ENCODE peak calls at places on chromosome 14, in seven cellular contexts. One of them, this sample, is unnamed.

GRCh38 chr14:93395227-93395626 is 35.5 kb upstream of the UNC79 start:
- DNase-seq in CD8-positive, alpha-beta T cell: no peak
- DNase-seq in GM23338: no peak
- DNase-seq in heart right ventricle: no peak
- DNase-seq in IMR-90: no peak
- DNase-seq in HCT116: no peak
- DNase-seq in ascending aorta: no peak
- DNase-seq in this sample: no peak

GRCh38 chr14:99982449-99983250 is 82.6 kb upstream of the EVL start:
- DNase-seq in CD8-positive, alpha-beta T cell: peak
- DNase-seq in GM23338: peak
- DNase-seq in heart right ventricle: no peak
- DNase-seq in IMR-90: peak
- DNase-seq in HCT116: peak
- DNase-seq in ascending aorta: no peak
- DNase-seq in this sample: no peak

GRCh38 chr14:96202441-96203094 is 2.1 kb upstream of the BDKRB2 start:
- DNase-seq in CD8-positive, alpha-beta T cell: no peak
- DNase-seq in GM23338: no peak
- DNase-seq in heart right ventricle: no peak
- DNase-seq in IMR-90: no peak
- DNase-seq in HCT116: no peak
- DNase-seq in ascending aorta: no peak
- DNase-seq in this sample: no peak

GRCh38 chr14:51668870-51669269 is 17.2 kb downstream of the FRMD6 start:
- DNase-seq in CD8-positive, alpha-beta T cell: no peak
- DNase-seq in GM23338: no peak
- DNase-seq in heart right ventricle: no peak
- DNase-seq in IMR-90: no peak
- DNase-seq in HCT116: no peak
- DNase-seq in ascending aorta: no peak
- DNase-seq in this sample: no peak

GRCh38 chr14:37376944-37377609 is 179.3 kb downstream of the MIPOL1 start:
- DNase-seq in CD8-positive, alpha-beta T cell: no peak
- DNase-seq in GM23338: no peak
- DNase-seq in heart right ventricle: no peak
- DNase-seq in IMR-90: no peak
- DNase-seq in HCT116: no peak
- DNase-seq in ascending aorta: no peak
- DNase-seq in this sample: no peak

GRCh38 chr14:65287264-65288131 is 125.0 kb upstream of the FUT8 start:
- DNase-seq in CD8-positive, alpha-beta T cell: peak
- DNase-seq in GM23338: peak
- DNase-seq in heart right ventricle: no peak
- DNase-seq in IMR-90: no peak
- DNase-seq in HCT116: no peak
- DNase-seq in ascending aorta: no peak
- DNase-seq in this sample: no peak

GRCh38 chr14:92988786-92989755 is 66.1 kb downstream of the CHGA start:
- DNase-seq in CD8-positive, alpha-beta T cell: no peak
- DNase-seq in GM23338: no peak
- DNase-seq in heart right ventricle: no peak
- DNase-seq in IMR-90: no peak
- DNase-seq in HCT116: no peak
- DNase-seq in ascending aorta: no peak
- DNase-seq in this sample: peak

GRCh38 chr14:90583916-90584605 is 187.2 kb downstream of the CALM1 start:
- DNase-seq in CD8-positive, alpha-beta T cell: no peak
- DNase-seq in GM23338: no peak
- DNase-seq in heart right ventricle: no peak
- DNase-seq in IMR-90: no peak
- DNase-seq in HCT116: no peak
- DNase-seq in ascending aorta: no peak
- DNase-seq in this sample: no peak

GRCh38 chr14:84273181-84273580 is 1256.8 kb upstream of the FLRT2 start:
- DNase-seq in CD8-positive, alpha-beta T cell: no peak
- DNase-seq in GM23338: no peak
- DNase-seq in heart right ventricle: no peak
- DNase-seq in IMR-90: no peak
- DNase-seq in HCT116: no peak
- DNase-seq in ascending aorta: no peak
- DNase-seq in this sample: no peak

GRCh38 chr14:85934123-85934885 is 404.4 kb downstream of the FLRT2 start:
- DNase-seq in CD8-positive, alpha-beta T cell: peak
- DNase-seq in GM23338: peak
- DNase-seq in heart right ventricle: no peak
- DNase-seq in IMR-90: no peak
- DNase-seq in HCT116: no peak
- DNase-seq in ascending aorta: no peak
- DNase-seq in this sample: no peak

GRCh38 chr14:31206536-31207286 is 882 bp downstream of the HECTD1 start:
- DNase-seq in CD8-positive, alpha-beta T cell: peak
- DNase-seq in GM23338: peak
- DNase-seq in heart right ventricle: no peak
- DNase-seq in IMR-90: no peak
- DNase-seq in HCT116: no peak
- DNase-seq in ascending aorta: no peak
- DNase-seq in this sample: peak

GRCh38 chr14:59870277-59871165 is at the start of gene RTN1:
- DNase-seq in CD8-positive, alpha-beta T cell: no peak
- DNase-seq in GM23338: peak
- DNase-seq in heart right ventricle: peak
- DNase-seq in IMR-90: peak
- DNase-seq in HCT116: no peak
- DNase-seq in ascending aorta: no peak
- DNase-seq in this sample: peak
- TF ChIP-seq CTCF in CD8-positive, alpha-beta T cell: no peak
- TF ChIP-seq CTCF in GM23338: no peak
- TF ChIP-seq CTCF in heart right ventricle: no peak
- TF ChIP-seq CTCF in IMR-90: no peak
- TF ChIP-seq CTCF in HCT116: no peak
- TF ChIP-seq CTCF in ascending aorta: peak
- TF ChIP-seq CTCF in this sample: no peak

DNA sequence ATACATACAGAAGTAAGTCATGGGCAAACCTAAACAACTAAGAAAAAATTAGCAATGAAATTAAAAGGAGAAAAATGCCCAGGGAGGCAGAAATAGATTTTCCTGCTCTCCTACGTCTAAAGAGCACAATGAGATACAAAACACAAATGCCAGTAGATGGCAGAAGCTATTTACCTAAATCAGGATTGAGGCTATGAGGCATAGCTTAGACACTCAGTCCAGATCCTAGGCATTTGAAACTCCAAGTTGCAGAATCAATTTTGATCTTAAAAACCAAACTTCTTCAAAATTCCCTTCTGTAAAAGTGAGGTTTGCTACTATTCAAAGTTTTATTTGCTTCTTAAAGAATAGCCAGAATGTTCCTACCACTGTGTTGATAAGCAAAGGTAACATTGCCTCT is 368.6 kb downstream of the DAD1 start:
- DNase-seq in CD8-positive, alpha-beta T cell: no peak
- DNase-seq in GM23338: no peak
- DNase-seq in heart right ventricle: no peak
- DNase-seq in IMR-90: peak
- DNase-seq in HCT116: no peak
- DNase-seq in ascending aorta: no peak
- DNase-seq in this sample: no peak
- H3K4me3 ChIP-seq in CD8-positive, alpha-beta T cell: no peak
- H3K4me3 ChIP-seq in GM23338: no peak
- H3K4me3 ChIP-seq in heart right ventricle: no peak
- H3K4me3 ChIP-seq in IMR-90: no peak
- H3K4me3 ChIP-seq in HCT116: no peak
- H3K4me3 ChIP-seq in ascending aorta: no peak
- H3K4me3 ChIP-seq in this sample: no peak

GRCh38 chr14:47935332-47935731 is 259.9 kb upstream of the MDGA2 start:
- DNase-seq in CD8-positive, alpha-beta T cell: no peak
- DNase-seq in GM23338: no peak
- DNase-seq in heart right ventricle: no peak
- DNase-seq in IMR-90: no peak
- DNase-seq in HCT116: no peak
- DNase-seq in ascending aorta: no peak
- DNase-seq in this sample: no peak
- H3K27ac ChIP-seq in CD8-positive, alpha-beta T cell: no peak
- H3K27ac ChIP-seq in GM23338: no peak
- H3K27ac ChIP-seq in heart right ventricle: no peak
- H3K27ac ChIP-seq in IMR-90: no peak
- H3K27ac ChIP-seq in HCT116: no peak
- H3K27ac ChIP-seq in ascending aorta: no peak
- H3K27ac ChIP-seq in this sample: no peak

DNA sequence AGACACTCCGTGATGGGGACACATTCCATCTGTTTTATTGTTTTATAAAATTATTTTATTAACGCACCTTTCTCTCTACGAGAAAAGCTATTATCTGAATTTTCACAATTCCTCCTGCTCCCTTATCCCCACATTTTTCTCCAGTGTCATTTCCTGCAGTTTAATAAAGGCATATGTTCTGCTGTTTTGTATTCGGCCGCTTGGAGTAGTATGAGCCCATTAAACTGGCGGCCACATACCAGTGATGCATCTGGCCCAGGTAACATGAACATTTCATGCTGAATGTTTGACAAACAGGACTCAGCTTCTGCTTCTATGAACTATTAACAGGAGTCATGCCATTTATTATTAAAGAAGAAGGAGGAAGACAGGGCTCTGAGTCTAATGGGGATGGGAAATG is 511.0 kb downstream of the TMEM121 start:
- DNase-seq in CD8-positive, alpha-beta T cell: no peak
- DNase-seq in GM23338: no peak
- DNase-seq in heart right ventricle: no peak
- DNase-seq in IMR-90: no peak
- DNase-seq in HCT116: no peak
- DNase-seq in ascending aorta: no peak
- DNase-seq in this sample: no peak
- TF ChIP-seq CTCF in CD8-positive, alpha-beta T cell: no peak
- TF ChIP-seq CTCF in GM23338: no peak
- TF ChIP-seq CTCF in heart right ventricle: no peak
- TF ChIP-seq CTCF in IMR-90: no peak
- TF ChIP-seq CTCF in HCT116: no peak
- TF ChIP-seq CTCF in ascending aorta: no peak
- TF ChIP-seq CTCF in this sample: no peak

GRCh38 chr14:102278631-102278935 is 26.4 kb downstream of the MOK start:
- DNase-seq in CD8-positive, alpha-beta T cell: no peak
- DNase-seq in GM23338: no peak
- DNase-seq in heart right ventricle: no peak
- DNase-seq in IMR-90: no peak
- DNase-seq in HCT116: no peak
- DNase-seq in ascending aorta: no peak
- DNase-seq in this sample: no peak

GRCh38 chr14:102277874-102278630 is 26.9 kb downstream of the MOK start:
- DNase-seq in CD8-positive, alpha-beta T cell: no peak
- DNase-seq in GM23338: no peak
- DNase-seq in heart right ventricle: no peak
- DNase-seq in IMR-90: peak
- DNase-seq in HCT116: no peak
- DNase-seq in ascending aorta: no peak
- DNase-seq in this sample: no peak

GRCh38 chr14:102279282-102279681 is 25.7 kb downstream of the MOK start:
- DNase-seq in CD8-positive, alpha-beta T cell: no peak
- DNase-seq in GM23338: no peak
- DNase-seq in heart right ventricle: no peak
- DNase-seq in IMR-90: no peak
- DNase-seq in HCT116: no peak
- DNase-seq in ascending aorta: no peak
- DNase-seq in this sample: no peak

GRCh38 chr14:102279688-102280348 is 25.1 kb downstream of the MOK start:
- DNase-seq in CD8-positive, alpha-beta T cell: no peak
- DNase-seq in GM23338: peak
- DNase-seq in heart right ventricle: no peak
- DNase-seq in IMR-90: peak
- DNase-seq in HCT116: peak
- DNase-seq in ascending aorta: no peak
- DNase-seq in this sample: no peak

GRCh38 chr14:102280376-102280962 is 24.5 kb downstream of the MOK start:
- DNase-seq in CD8-positive, alpha-beta T cell: no peak
- DNase-seq in GM23338: no peak
- DNase-seq in heart right ventricle: no peak
- DNase-seq in IMR-90: peak
- DNase-seq in HCT116: no peak
- DNase-seq in ascending aorta: no peak
- DNase-seq in this sample: no peak
- H3K4me3 ChIP-seq in CD8-positive, alpha-beta T cell: no peak
- H3K4me3 ChIP-seq in GM23338: no peak
- H3K4me3 ChIP-seq in heart right ventricle: no peak
- H3K4me3 ChIP-seq in IMR-90: no peak
- H3K4me3 ChIP-seq in HCT116: peak
- H3K4me3 ChIP-seq in ascending aorta: no peak
- H3K4me3 ChIP-seq in this sample: no peak

DNA sequence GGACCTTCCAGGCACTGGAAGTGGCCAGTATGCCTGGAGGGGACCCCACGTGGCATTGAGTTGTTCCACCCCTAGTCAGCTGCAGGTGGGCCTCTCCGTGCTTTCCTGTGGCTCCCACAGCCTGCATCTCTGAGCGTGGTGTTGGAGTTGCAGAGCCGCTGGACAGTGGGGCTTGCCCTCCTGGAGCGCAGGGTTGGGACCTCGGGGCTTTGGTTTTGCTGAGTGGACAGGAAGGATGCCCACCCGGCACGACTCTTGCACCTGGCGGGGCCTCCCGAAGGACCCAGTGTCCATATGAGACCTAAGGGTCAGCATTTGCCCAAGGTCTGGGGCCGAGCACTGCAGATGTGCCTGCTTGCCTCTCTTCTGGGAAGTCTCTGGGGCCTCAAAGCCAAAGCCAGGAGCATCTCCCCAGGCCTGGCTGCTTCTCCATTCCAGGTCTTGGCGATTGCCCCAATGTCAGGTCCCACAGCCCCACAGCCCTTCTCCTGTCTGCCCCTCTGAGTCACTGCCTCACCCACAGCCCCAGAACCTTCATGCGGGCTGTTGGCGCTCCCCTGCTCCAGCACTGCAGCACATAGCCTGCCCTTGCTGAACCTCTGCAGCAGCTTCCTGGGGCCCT is 1.5 kb downstream of the PACS2 start:
- DNase-seq in CD8-positive, alpha-beta T cell: no peak
- DNase-seq in GM23338: no peak
- DNase-seq in heart right ventricle: no peak
- DNase-seq in IMR-90: no peak
- DNase-seq in HCT116: no peak
- DNase-seq in ascending aorta: no peak
- DNase-seq in this sample: no peak
- H3K27ac ChIP-seq in CD8-positive, alpha-beta T cell: no peak
- H3K27ac ChIP-seq in GM23338: no peak
- H3K27ac ChIP-seq in heart right ventricle: no peak
- H3K27ac ChIP-seq in IMR-90: no peak
- H3K27ac ChIP-seq in HCT116: peak
- H3K27ac ChIP-seq in ascending aorta: peak
- H3K27ac ChIP-seq in this sample: peak